ENCODE peak calls at places on chromosomes 3 and 15, in six cellular contexts. Z, T, M, P, D and U are unnamed samples.

GRCh38 chr3:4684117-4684516 is 191.0 kb downstream of the ITPR1 start:
- DNase-seq in P (no peak), M (no peak), Z (no peak), T (no peak), D (no peak), U (no peak)

GRCh38 chr3:32340039-32340438 is 51.6 kb upstream of the CMTM7 start:
- DNase-seq in M (no peak), D (no peak), T (peak), Z (no peak), P (peak), U (peak)

GRCh38 chr15:40906947-40907802 is 12.9 kb downstream of the VPS18 start:
- DNase-seq in M (no peak), Z (peak), P (peak), D (no peak), T (no peak), U (no peak)

GRCh38 chr15:40310001-40310959 is 2.5 kb upstream of the PLCB2 start:
- DNase-seq in D (peak), M (no peak), T (no peak), P (peak), Z (peak), U (peak)

GRCh38 chr3:197424674-197425484 is 126.5 kb upstream of the DLG1 start:
- DNase-seq in D (no peak), T (no peak), M (no peak), Z (no peak), P (no peak), U (no peak)

GRCh38 chr3:13581485-13582365 is 32.8 kb downstream of the FBLN2 start:
- DNase-seq in D (no peak), Z (no peak), T (peak), M (no peak), P (no peak), U (no peak)

GRCh38 chr3:15404767-15405166 is 22.6 kb downstream of the METTL6 start:
- DNase-seq in Z (no peak), M (no peak), T (no peak), P (no peak), D (no peak), U (no peak)

GRCh38 chr3:188170461-188171459 is 16.8 kb downstream of the LPP start:
- DNase-seq in P (no peak), D (no peak), Z (no peak), T (no peak), M (no peak), U (no peak)

GRCh38 chr3:46538803-46539442 is 27.2 kb downstream of the LRRC2 start:
- DNase-seq in D (no peak), Z (no peak), P (peak), M (no peak), T (peak), U (no peak)

GRCh38 chr3:32239638-32240550 is 1.4 kb downstream of the CMTM8 start:
- DNase-seq in M (no peak), Z (no peak), P (peak), T (no peak), D (no peak), U (peak)

GRCh38 chr3:175179055-175179454 is 319.9 kb downstream of the NAALADL2 start:
- DNase-seq in Z (no peak), P (no peak), D (no peak), M (no peak), T (no peak), U (no peak)

GRCh38 chr15:61309236-61310016 is 80.3 kb upstream of the RORA start:
- DNase-seq in M (no peak), T (no peak), Z (no peak), D (no peak), P (no peak), U (no peak)

GRCh38 chr3:43361077-43361476 is 74.7 kb downstream of the SNRK start:
- DNase-seq in T (no peak), D (no peak), P (no peak), M (no peak), Z (no peak), U (no peak)

GRCh38 chr3:42247576-42248027 is 18.4 kb downstream of the CCK start:
- DNase-seq in D (no peak), M (no peak), Z (peak), P (peak), T (peak), U (peak)

GRCh38 chr3:59424268-59425010 is 374.6 kb upstream of the CFAP20DC start:
- DNase-seq in P (no peak), M (no peak), T (peak), D (no peak), Z (no peak), U (no peak)

GRCh38 chr3:12286927-12287726 is 1.7 kb upstream of the PPARG start:
- DNase-seq in D (no peak), P (peak), M (no peak), T (no peak), Z (no peak), U (peak)

GRCh38 chr3:149673393-149673792 is 15.6 kb upstream of the WWTR1 start:
- DNase-seq in P (no peak), D (no peak), Z (no peak), M (no peak), T (peak), U (no peak)

GRCh38 chr3:152524198-152525140 is 255.7 kb downstream of the MBNL1 start:
- DNase-seq in P (peak), T (peak), M (no peak), D (peak), Z (peak), U (no peak)

GRCh38 chr3:15557511-15557946 is 36.0 kb upstream of the COLQ start:
- DNase-seq in T (peak), M (no peak), P (peak), D (no peak), Z (no peak), U (peak)

GRCh38 chr3:52983336-52983807 is 62.5 kb downstream of the SFMBT1 start:
- DNase-seq in D (no peak), Z (no peak), M (no peak), T (no peak), P (no peak), U (no peak)

GRCh38 chr15:22839046-22839705 is 710 bp downstream of the NIPA2 start:
- DNase-seq in M (no peak), D (no peak), P (no peak), T (no peak), Z (no peak), U (no peak)

GRCh38 chr15:47246317-47246716 is 471.0 kb upstream of the SEMA6D start:
- DNase-seq in Z (no peak), T (no peak), P (no peak), M (no peak), D (no peak), U (no peak)

GRCh38 chr3:127035672-127036071 is 52.8 kb downstream of the PLXNA1 start:
- DNase-seq in M (no peak), P (no peak), T (no peak), Z (no peak), D (peak), U (no peak)

GRCh38 chr15:56496635-56497034 is 31.7 kb upstream of the MNS1 start:
- DNase-seq in T (peak), P (peak), Z (no peak), M (no peak), D (no peak), U (peak)

GRCh38 chr15:95377251-95377852 is 953.1 kb upstream of the NR2F2 start:
- DNase-seq in T (no peak), Z (no peak), D (no peak), P (no peak), M (no peak), U (no peak)

GRCh38 chr15:26028086-26028740 is 165.1 kb upstream of the ATP10A start:
- DNase-seq in M (no peak), P (no peak), D (no peak), Z (no peak), T (peak), U (no peak)

GRCh38 chr15:30904812-30905211 is 1.1 kb downstream of the FAN1 start:
- DNase-seq in D (no peak), T (no peak), P (no peak), Z (no peak), M (no peak), U (no peak)

GRCh38 chr3:190481779-190482178 is 32.1 kb upstream of the TMEM207 start:
- DNase-seq in M (no peak), P (no peak), Z (no peak), T (no peak), D (no peak), U (no peak)

GRCh38 chr15:70802629-70803028 is 39.3 kb upstream of the UACA start:
- DNase-seq in T (peak), D (no peak), P (no peak), Z (no peak), M (no peak), U (no peak)

GRCh38 chr3:187237741-187238140 is 40.5 kb downstream of the RTP1 start:
- DNase-seq in D (no peak), P (no peak), Z (no peak), T (peak), M (no peak), U (no peak)

GRCh38 chr3:32782417-32782816 is 35.4 kb upstream of the TRIM71 start:
- DNase-seq in D (no peak), Z (no peak), T (no peak), M (no peak), P (no peak), U (no peak)

GRCh38 chr15:93151488-93151887 is 62.5 kb upstream of the RGMA start:
- DNase-seq in M (no peak), D (no peak), T (no peak), P (no peak), Z (no peak), U (no peak)

GRCh38 chr3:71456155-71456554 is 127.4 kb downstream of the FOXP1 start:
- DNase-seq in D (no peak), Z (no peak), T (peak), M (no peak), P (no peak), U (no peak)

GRCh38 chr15:40891810-40892448 is 2.3 kb upstream of the VPS18 start:
- DNase-seq in T (no peak), P (peak), D (no peak), Z (peak), M (no peak), U (no peak)

GRCh38 chr3:148707596-148708386 is 10.1 kb downstream of the AGTR1 start:
- DNase-seq in Z (no peak), T (no peak), M (no peak), P (no peak), D (no peak), U (no peak)

GRCh38 chr3:127492426-127492825 is 98.1 kb downstream of the TPRA1 start:
- DNase-seq in T (no peak), P (no peak), D (no peak), Z (no peak), M (no peak), U (no peak)

GRCh38 chr3:186609247-186609868 is 3.5 kb upstream of the AHSG start:
- DNase-seq in D (no peak), M (no peak), P (no peak), Z (no peak), T (peak), U (no peak)